ENCODE peak calls at places on chromosomes 5 and 9, in four cellular contexts. One of them, this sample, is unnamed.

GRCh38 chr5:74232281-74232680 is 408.2 kb downstream of the ENC1 start:
- DNase-seq in foreskin fibroblast: peak
- DNase-seq in fibroblast of lung: peak
- DNase-seq in pancreas: no peak
- DNase-seq in this sample: peak

GRCh38 chr9:116073826-116074225 is 79.8 kb upstream of the PAPPA start:
- DNase-seq in foreskin fibroblast: peak
- DNase-seq in fibroblast of lung: peak
- DNase-seq in pancreas: no peak
- DNase-seq in this sample: peak

GRCh38 chr5:60597570-60597969 is 102.4 kb downstream of the DEPDC1B start:
- DNase-seq in foreskin fibroblast: no peak
- DNase-seq in fibroblast of lung: peak
- DNase-seq in pancreas: no peak
- DNase-seq in this sample: no peak

GRCh38 chr5:145204741-145205140 is 630.4 kb downstream of the PRELID2 start:
- DNase-seq in foreskin fibroblast: no peak
- DNase-seq in fibroblast of lung: no peak
- DNase-seq in pancreas: no peak
- DNase-seq in this sample: no peak

GRCh38 chr9:96618209-96619108 is 1.2 kb downstream of the CDC14B start:
- DNase-seq in foreskin fibroblast: peak
- DNase-seq in fibroblast of lung: peak
- DNase-seq in pancreas: peak
- DNase-seq in this sample: no peak

GRCh38 chr9:124551472-124552339 is 44.5 kb upstream of the NR5A1 start:
- DNase-seq in foreskin fibroblast: peak
- DNase-seq in fibroblast of lung: peak
- DNase-seq in pancreas: no peak
- DNase-seq in this sample: peak

GRCh38 chr5:145936401-145937131 is at the start of gene SH3RF2:
- DNase-seq in foreskin fibroblast: peak
- DNase-seq in fibroblast of lung: peak
- DNase-seq in pancreas: peak
- DNase-seq in this sample: peak

GRCh38 chr9:118686940-118687339 is 682.3 kb downstream of the BRINP1 start:
- DNase-seq in foreskin fibroblast: no peak
- DNase-seq in fibroblast of lung: no peak
- DNase-seq in pancreas: no peak
- DNase-seq in this sample: no peak

GRCh38 chr9:104009853-104010252 is 84.3 kb upstream of the SMC2 start:
- DNase-seq in foreskin fibroblast: no peak
- DNase-seq in fibroblast of lung: no peak
- DNase-seq in pancreas: no peak
- DNase-seq in this sample: no peak

GRCh38 chr5:142900926-142901325 is 130.7 kb downstream of the ARHGAP26 start:
- DNase-seq in foreskin fibroblast: peak
- DNase-seq in fibroblast of lung: peak
- DNase-seq in pancreas: no peak
- DNase-seq in this sample: peak

GRCh38 chr5:3218916-3219650 is 376.5 kb upstream of the IRX1 start:
- DNase-seq in foreskin fibroblast: no peak
- DNase-seq in fibroblast of lung: no peak
- DNase-seq in pancreas: no peak
- DNase-seq in this sample: no peak

GRCh38 chr9:127943746-127944145 is 6.1 kb upstream of the DPM2 start:
- DNase-seq in foreskin fibroblast: peak
- DNase-seq in fibroblast of lung: peak
- DNase-seq in pancreas: peak
- DNase-seq in this sample: no peak

GRCh38 chr9:127096208-127096607 is 26.2 kb downstream of the ANGPTL2 start:
- DNase-seq in foreskin fibroblast: no peak
- DNase-seq in fibroblast of lung: no peak
- DNase-seq in pancreas: no peak
- DNase-seq in this sample: no peak

GRCh38 chr5:132427285-132428146 is 58.0 kb downstream of the SLC22A5 start:
- DNase-seq in foreskin fibroblast: no peak
- DNase-seq in fibroblast of lung: no peak
- DNase-seq in pancreas: peak
- DNase-seq in this sample: no peak

GRCh38 chr5:58407042-58407709 is 52.7 kb downstream of the PLK2 start:
- DNase-seq in foreskin fibroblast: peak
- DNase-seq in fibroblast of lung: peak
- DNase-seq in pancreas: no peak
- DNase-seq in this sample: peak

GRCh38 chr5:74538206-74538661 is 102.3 kb downstream of the ENC1 start:
- DNase-seq in foreskin fibroblast: peak
- DNase-seq in fibroblast of lung: peak
- DNase-seq in pancreas: peak
- DNase-seq in this sample: no peak

GRCh38 chr9:2255128-2255527 is 240.0 kb downstream of the SMARCA2 start:
- DNase-seq in foreskin fibroblast: no peak
- DNase-seq in fibroblast of lung: no peak
- DNase-seq in pancreas: no peak
- DNase-seq in this sample: no peak

GRCh38 chr9:38205279-38205678 is 136.3 kb upstream of the SHB start:
- DNase-seq in foreskin fibroblast: peak
- DNase-seq in fibroblast of lung: no peak
- DNase-seq in pancreas: no peak
- DNase-seq in this sample: no peak

GRCh38 chr9:113809192-113809482 is 67.0 kb upstream of the ZNF618 start:
- DNase-seq in foreskin fibroblast: no peak
- DNase-seq in fibroblast of lung: no peak
- DNase-seq in pancreas: no peak
- DNase-seq in this sample: no peak

GRCh38 chr5:15346738-15347137 is 153.2 kb upstream of the FBXL7 start:
- DNase-seq in foreskin fibroblast: no peak
- DNase-seq in fibroblast of lung: no peak
- DNase-seq in pancreas: no peak
- DNase-seq in this sample: no peak

GRCh38 chr5:68709229-68709628 is 384.6 kb upstream of the SLC30A5 start:
- DNase-seq in foreskin fibroblast: no peak
- DNase-seq in fibroblast of lung: no peak
- DNase-seq in pancreas: no peak
- DNase-seq in this sample: no peak
- TF ChIP-seq CTCF in foreskin fibroblast: no peak
- TF ChIP-seq CTCF in fibroblast of lung: no peak
- TF ChIP-seq CTCF in pancreas: no peak
- TF ChIP-seq CTCF in this sample: no peak

DNA sequence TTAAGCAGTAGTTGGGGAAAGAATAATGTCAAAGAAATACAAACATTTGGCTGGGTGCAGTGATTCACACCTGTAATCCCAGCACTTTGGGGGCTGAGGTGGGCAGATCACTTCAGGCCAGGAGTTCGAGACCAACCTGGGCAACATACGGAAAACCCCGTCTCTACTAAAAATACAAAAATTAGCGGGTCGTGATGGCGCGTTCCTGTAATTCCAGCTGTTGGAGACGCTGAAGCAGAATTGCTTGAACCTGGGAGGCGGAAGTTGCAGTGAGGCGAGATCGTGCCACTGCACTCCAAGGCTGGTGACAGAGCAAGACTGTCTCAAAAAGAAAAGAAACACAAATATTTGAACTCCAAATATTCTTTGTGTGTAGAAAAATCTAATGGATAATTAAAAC is 4.7 kb downstream of the MATR3 start:
- DNase-seq in foreskin fibroblast: no peak
- DNase-seq in fibroblast of lung: no peak
- DNase-seq in pancreas: no peak
- DNase-seq in this sample: no peak
- H3K4me3 ChIP-seq in foreskin fibroblast: no peak
- H3K4me3 ChIP-seq in fibroblast of lung: no peak
- H3K4me3 ChIP-seq in pancreas: no peak
- H3K4me3 ChIP-seq in this sample: no peak

GRCh38 chr9:36912620-36913019 is 121.4 kb downstream of the PAX5 start:
- DNase-seq in foreskin fibroblast: no peak
- DNase-seq in fibroblast of lung: no peak
- DNase-seq in pancreas: no peak
- DNase-seq in this sample: no peak

GRCh38 chr9:36913393-36914211 is 120.5 kb downstream of the PAX5 start:
- DNase-seq in foreskin fibroblast: no peak
- DNase-seq in fibroblast of lung: no peak
- DNase-seq in pancreas: no peak
- DNase-seq in this sample: no peak

GRCh38 chr9:36914212-36914577 is 119.9 kb downstream of the PAX5 start:
- DNase-seq in foreskin fibroblast: no peak
- DNase-seq in fibroblast of lung: no peak
- DNase-seq in pancreas: no peak
- DNase-seq in this sample: no peak

GRCh38 chr9:36911601-36912412 is 122.3 kb downstream of the PAX5 start:
- DNase-seq in foreskin fibroblast: no peak
- DNase-seq in fibroblast of lung: no peak
- DNase-seq in pancreas: no peak
- DNase-seq in this sample: no peak

DNA sequence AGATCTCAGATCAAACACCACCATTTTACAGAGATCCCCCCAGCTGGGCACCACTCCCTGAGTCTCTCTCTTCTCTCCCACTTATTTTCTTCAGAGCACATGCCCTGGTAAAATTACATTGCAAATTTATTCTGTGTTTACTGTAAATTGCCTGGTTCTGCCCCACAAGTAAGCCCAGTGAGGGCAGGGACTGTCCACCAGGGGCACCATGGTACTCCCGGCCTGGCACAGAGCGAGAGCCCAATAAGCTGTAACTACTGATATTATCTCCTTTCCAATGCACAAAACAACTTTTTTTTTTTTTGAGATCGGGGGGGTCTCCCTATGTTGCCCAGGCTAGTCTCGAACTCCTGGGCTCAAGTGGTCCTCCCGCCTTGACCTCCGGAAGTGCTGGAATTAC is 123.0 kb downstream of the PAX5 start:
- DNase-seq in foreskin fibroblast: no peak
- DNase-seq in fibroblast of lung: no peak
- DNase-seq in pancreas: no peak
- DNase-seq in this sample: no peak
- TF ChIP-seq CTCF in foreskin fibroblast: no peak
- TF ChIP-seq CTCF in fibroblast of lung: no peak
- TF ChIP-seq CTCF in pancreas: no peak
- TF ChIP-seq CTCF in this sample: no peak

GRCh38 chr5:31273631-31274378 is 80.3 kb downstream of the CDH6 start:
- DNase-seq in foreskin fibroblast: peak
- DNase-seq in fibroblast of lung: peak
- DNase-seq in pancreas: no peak
- DNase-seq in this sample: no peak
- H3K4me3 ChIP-seq in foreskin fibroblast: peak
- H3K4me3 ChIP-seq in fibroblast of lung: peak
- H3K4me3 ChIP-seq in pancreas: no peak
- H3K4me3 ChIP-seq in this sample: no peak

DNA sequence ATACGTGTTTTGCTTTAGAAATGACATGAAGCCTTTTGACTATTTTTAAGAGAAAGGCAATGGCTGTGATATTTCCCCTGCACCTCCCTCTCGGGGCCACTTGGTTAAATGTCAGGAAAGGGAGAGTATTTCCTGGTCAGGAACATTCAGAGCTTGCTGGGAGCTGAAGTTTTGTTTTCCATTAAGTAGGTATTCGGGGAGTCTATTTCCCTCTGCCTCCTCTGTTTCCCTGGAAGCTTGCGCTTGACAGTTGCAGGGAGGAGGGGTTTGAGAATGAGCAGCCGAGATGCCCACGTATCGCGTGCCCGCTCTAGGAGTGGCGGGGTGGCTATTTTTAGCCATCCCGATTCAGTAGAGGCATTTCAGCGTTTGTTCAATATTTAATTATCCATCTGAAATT is 6.7 kb downstream of the DAB2IP start:
- DNase-seq in foreskin fibroblast: no peak
- DNase-seq in fibroblast of lung: no peak
- DNase-seq in pancreas: peak
- DNase-seq in this sample: no peak
- TF ChIP-seq CTCF in foreskin fibroblast: no peak
- TF ChIP-seq CTCF in fibroblast of lung: no peak
- TF ChIP-seq CTCF in pancreas: no peak
- TF ChIP-seq CTCF in this sample: no peak

GRCh38 chr5:150496534-150496933 is 11.4 kb upstream of the NDST1 start:
- DNase-seq in foreskin fibroblast: no peak
- DNase-seq in fibroblast of lung: no peak
- DNase-seq in pancreas: no peak
- DNase-seq in this sample: no peak

GRCh38 chr5:150498501-150498900 is 9.4 kb upstream of the NDST1 start:
- DNase-seq in foreskin fibroblast: no peak
- DNase-seq in fibroblast of lung: no peak
- DNase-seq in pancreas: no peak
- DNase-seq in this sample: no peak

GRCh38 chr5:150497989-150498317 is 10.0 kb upstream of the NDST1 start:
- DNase-seq in foreskin fibroblast: no peak
- DNase-seq in fibroblast of lung: no peak
- DNase-seq in pancreas: no peak
- DNase-seq in this sample: no peak

GRCh38 chr5:150496098-150496497 is 11.8 kb upstream of the NDST1 start:
- DNase-seq in foreskin fibroblast: no peak
- DNase-seq in fibroblast of lung: no peak
- DNase-seq in pancreas: no peak
- DNase-seq in this sample: no peak

DNA sequence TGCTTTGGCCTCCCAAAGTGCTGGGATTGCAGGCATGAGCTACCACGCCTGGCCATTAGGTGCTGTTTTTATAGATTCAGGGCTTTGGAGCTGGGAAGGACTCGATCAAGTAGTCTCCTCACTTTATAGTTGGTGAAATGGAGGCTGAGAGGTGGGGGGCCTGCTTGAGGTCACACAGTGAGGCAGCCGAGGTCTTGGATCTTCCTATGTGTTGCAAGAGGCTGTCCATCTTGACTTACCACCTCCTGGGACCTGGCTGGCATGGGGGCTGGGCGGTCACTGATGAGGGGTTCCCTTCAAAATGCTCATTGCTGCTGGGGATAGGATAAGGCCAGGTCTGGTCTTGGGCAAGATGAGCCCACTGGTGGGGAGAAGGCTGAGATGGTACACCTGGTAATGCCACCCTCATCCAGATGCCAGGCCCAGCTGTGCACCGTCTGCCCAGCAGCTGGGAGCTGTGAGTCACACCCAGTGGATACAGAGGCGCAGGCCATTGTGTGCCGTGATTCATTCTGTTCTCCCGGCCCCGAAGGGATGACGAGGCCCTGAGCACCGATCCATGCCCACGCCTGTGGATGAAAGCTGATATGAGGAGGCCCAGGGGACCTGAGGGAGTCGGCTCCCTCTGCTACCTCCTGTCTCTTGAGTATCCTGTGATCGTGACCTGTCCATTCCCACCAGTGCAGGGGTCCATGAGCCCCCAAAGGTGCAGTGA is 10.5 kb upstream of the NDST1 start:
- DNase-seq in foreskin fibroblast: peak
- DNase-seq in fibroblast of lung: peak
- DNase-seq in pancreas: no peak
- DNase-seq in this sample: no peak
- H3K4me3 ChIP-seq in foreskin fibroblast: peak
- H3K4me3 ChIP-seq in fibroblast of lung: peak
- H3K4me3 ChIP-seq in pancreas: no peak
- H3K4me3 ChIP-seq in this sample: no peak

This sample was measured in astrocyte of the cerebellum.